ENCODE peak calls at places on chromosomes 4 and X, in eight cellular contexts. S, L, W, T, H, G, P and V are unnamed samples.

GRCh38 chr4:91684955-91685354 is 618.8 kb upstream of the GRID2 start:
- DNase-seq in S (no peak), L (no peak), W (no peak), T (no peak), H (no peak), G (no peak), P (no peak), V (no peak)

GRCh38 chrX:119655125-119655524 is 37.8 kb downstream of the SEPTIN6 start:
- DNase-seq in S (no peak), L (no peak), W (no peak), T (no peak), H (peak), G (no peak), P (peak), V (peak)

GRCh38 chr4:85086721-85087120 is 120.2 kb upstream of the WDFY3 start:
- DNase-seq in S (no peak), L (no peak), W (no peak), T (no peak), H (no peak), G (no peak), P (no peak), V (peak)

GRCh38 chr4:141759796-141760425 is 123.5 kb downstream of the IL15 start:
- DNase-seq in S (no peak), L (no peak), W (no peak), T (no peak), H (no peak), G (no peak), P (peak), V (no peak)

GRCh38 chr4:165343353-165344191 is 16.1 kb downstream of the MSMO1 start:
- DNase-seq in S (no peak), L (no peak), W (no peak), T (peak), H (no peak), G (no peak), P (no peak), V (no peak)

GRCh38 chrX:2710041-2710471 is 19.0 kb downstream of the CD99 start:
- DNase-seq in S (no peak), L (no peak), W (no peak), T (no peak), H (no peak), G (peak), P (peak), V (no peak)

GRCh38 chr4:175705407-175705806 is 106.7 kb downstream of the GPM6A start:
- DNase-seq in S (no peak), L (no peak), W (no peak), T (peak), H (no peak), G (no peak), P (peak), V (no peak)

GRCh38 chr4:143420227-143420626 is 83.6 kb downstream of the GAB1 start:
- DNase-seq in S (no peak), L (no peak), W (no peak), T (no peak), H (no peak), G (no peak), P (no peak), V (no peak)

GRCh38 chrX:71439898-71440297 is 73.7 kb downstream of the TAF1 start:
- DNase-seq in S (no peak), L (no peak), W (no peak), T (no peak), H (no peak), G (no peak), P (no peak), V (no peak)

GRCh38 chr4:150348079-150348478 is 233.9 kb upstream of the MAB21L2 start:
- DNase-seq in S (no peak), L (no peak), W (no peak), T (no peak), H (no peak), G (no peak), P (peak), V (no peak)

GRCh38 chr4:172652369-172652768 is 516.2 kb upstream of the GALNT7 start:
- DNase-seq in S (no peak), L (no peak), W (no peak), T (no peak), H (no peak), G (no peak), P (no peak), V (no peak)

GRCh38 chr4:152536545-152537182 is 772 bp upstream of the FBXW7 start:
- DNase-seq in S (no peak), L (no peak), W (no peak), T (peak), H (no peak), G (peak), P (peak), V (peak)

GRCh38 chrX:108763559-108763958 is 27.2 kb upstream of the IRS4 start:
- DNase-seq in S (no peak), L (no peak), W (no peak), T (no peak), H (no peak), G (no peak), P (no peak), V (no peak)
- H3K4me3 ChIP-seq in S (no peak), L (no peak), W (no peak), T (no peak), H (no peak), G (no peak), P (no peak), V (no peak)

GRCh38 chr4:89438102-89438831 is 130.7 kb upstream of the GPRIN3 start:
- DNase-seq in S (peak), L (peak), W (no peak), T (peak), H (no peak), G (peak), P (no peak), V (no peak)
- TF ChIP-seq CTCF in S (no peak), L (peak), W (no peak), T (peak), H (peak), G (peak), P (peak), V (peak)

GRCh38 chr4:100187781-100188180 is 2.5 kb downstream of the DDIT4L start:
- DNase-seq in S (no peak), L (no peak), W (no peak), T (no peak), H (no peak), G (no peak), P (no peak), V (no peak)

GRCh38 chr4:100189820-100190642 is at the start of gene DDIT4L:
- DNase-seq in S (peak), L (peak), W (peak), T (peak), H (no peak), G (peak), P (peak), V (no peak)

GRCh38 chr4:100190643-100191600 is 654 bp upstream of the DDIT4L start:
- DNase-seq in S (no peak), L (no peak), W (peak), T (peak), H (no peak), G (no peak), P (peak), V (no peak)

GRCh38 chr4:100184787-100185186 is 5.5 kb downstream of the DDIT4L start:
- DNase-seq in S (no peak), L (no peak), W (no peak), T (no peak), H (no peak), G (no peak), P (no peak), V (no peak)

DNA sequence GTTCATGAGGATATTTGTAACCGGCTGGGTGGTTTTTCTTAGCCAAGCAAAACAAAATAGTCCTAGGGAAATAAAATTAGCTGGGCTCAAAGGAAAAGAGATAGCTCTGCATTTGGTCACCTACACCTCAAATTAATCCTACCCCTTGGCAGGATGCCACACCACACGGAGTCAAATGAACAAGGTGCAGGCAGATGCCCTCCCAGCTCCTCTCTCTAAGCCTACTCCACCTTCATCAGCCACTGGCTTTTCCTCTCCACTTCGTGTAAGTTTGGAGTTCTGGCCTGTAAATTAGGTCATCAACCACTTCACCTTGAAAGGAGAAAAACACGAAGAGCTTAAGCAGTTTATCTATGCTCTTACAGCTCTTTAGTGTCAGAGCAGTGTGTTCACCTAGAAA is 1.4 kb downstream of the DDIT4L start:
- DNase-seq in S (no peak), L (no peak), W (peak), T (no peak), H (no peak), G (no peak), P (no peak), V (no peak)
- H3K4me3 ChIP-seq in S (no peak), L (no peak), W (peak), T (peak), H (no peak), G (no peak), P (peak), V (peak)

GRCh38 chr4:9898596-9899345 is 117.3 kb downstream of the DRD5 start:
- DNase-seq in S (peak), L (no peak), W (no peak), T (peak), H (no peak), G (peak), P (no peak), V (no peak)
- TF ChIP-seq CTCF in S (no peak), L (peak), W (peak), T (peak), H (no peak), G (no peak), P (peak), V (peak)

GRCh38 chr4:24057915-24058559 is 168.2 kb upstream of the PPARGC1A start:
- DNase-seq in S (no peak), L (no peak), W (no peak), T (no peak), H (no peak), G (no peak), P (no peak), V (no peak)

GRCh38 chr4:24056258-24056657 is 166.4 kb upstream of the PPARGC1A start:
- DNase-seq in S (no peak), L (no peak), W (no peak), T (no peak), H (no peak), G (no peak), P (no peak), V (no peak)

GRCh38 chr4:24054910-24055309 is 165.1 kb upstream of the PPARGC1A start:
- DNase-seq in S (no peak), L (no peak), W (no peak), T (no peak), H (no peak), G (no peak), P (no peak), V (no peak)

GRCh38 chr4:24055623-24056022 is 165.8 kb upstream of the PPARGC1A start:
- DNase-seq in S (peak), L (no peak), W (no peak), T (no peak), H (no peak), G (no peak), P (no peak), V (no peak)

DNA sequence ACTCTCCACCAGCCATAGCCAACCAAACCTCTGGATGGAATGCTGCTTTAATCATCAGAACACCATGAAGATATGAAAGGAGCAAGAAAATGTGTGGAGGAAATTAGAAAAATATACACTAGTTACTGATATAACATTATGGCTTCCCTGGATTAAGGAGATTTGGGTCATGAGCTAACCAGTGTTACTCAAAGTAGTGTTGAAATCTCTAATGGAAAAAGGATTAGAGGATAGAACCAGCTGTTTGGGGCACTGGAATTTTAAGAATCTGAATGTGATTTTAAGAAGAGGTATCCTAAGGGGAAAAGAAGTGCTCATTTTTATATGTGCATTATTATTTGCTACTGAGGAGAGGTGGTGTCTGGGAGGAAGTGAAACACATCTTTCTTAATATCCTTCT is 164.1 kb upstream of the PPARGC1A start:
- DNase-seq in S (no peak), L (no peak), W (no peak), T (no peak), H (no peak), G (no peak), P (no peak), V (no peak)
- H3K4me3 ChIP-seq in S (no peak), L (no peak), W (no peak), T (no peak), H (no peak), G (no peak), P (no peak), V (no peak)

GRCh38 chrX:9033179-9033578 is 748 bp downstream of the FAM9B start:
- DNase-seq in S (no peak), L (no peak), W (no peak), T (no peak), H (no peak), G (no peak), P (no peak), V (no peak)
- TF ChIP-seq CTCF in S (no peak), L (no peak), W (no peak), T (no peak), H (no peak), G (no peak), P (no peak), V (no peak)

GRCh38 chrX:103586659-103587058 is 1.3 kb downstream of the TCEAL4 start:
- DNase-seq in S (no peak), L (no peak), W (no peak), T (no peak), H (no peak), G (no peak), P (no peak), V (no peak)
- H3K4me3 ChIP-seq in S (peak), L (peak), W (peak), T (peak), H (peak), G (peak), P (peak), V (peak)